ENCODE peak calls at places on chromosomes 12 and 14, in five cellular contexts. P, O, Y, D and B are unnamed samples.

GRCh38 chr14:88005978-88006851 is 1.3 kb downstream of the GPR65 start:
- DNase-seq in P (no peak), O (no peak), Y (no peak), D (no peak), B (no peak)

GRCh38 chr12:66678640-66679268 is at the start of gene GRIP1:
- DNase-seq in P (no peak), O (no peak), Y (no peak), D (no peak), B (no peak)

GRCh38 chr14:68757618-68758081 is 35.2 kb downstream of the ZFP36L1 start:
- DNase-seq in P (no peak), O (peak; percentile 55), Y (no peak), D (no peak), B (no peak)

GRCh38 chr14:95260537-95261440 is 58.9 kb downstream of the CLMN start:
- DNase-seq in P (no peak), O (no peak), Y (no peak), D (no peak), B (no peak)

GRCh38 chr12:55126106-55126505 is at the start of gene OR9K2:
- DNase-seq in P (no peak), O (no peak), Y (no peak), D (no peak), B (no peak)

GRCh38 chr14:32382704-32383103 is 53.6 kb downstream of the AKAP6 start:
- DNase-seq in P (no peak), O (no peak), Y (peak; percentile 61), D (peak; percentile 44), B (no peak)

GRCh38 chr14:89485264-89485663 is 68.2 kb upstream of the FOXN3 start:
- DNase-seq in P (no peak), O (no peak), Y (no peak), D (no peak), B (no peak)

GRCh38 chr12:68623984-68624383 is 13.3 kb downstream of the RAP1B start:
- DNase-seq in P (no peak), O (no peak), Y (no peak), D (peak; percentile 41), B (no peak)

GRCh38 chr12:108560321-108560721 is 652 bp downstream of the SART3 start:
- DNase-seq in P (no peak), O (no peak), Y (no peak), D (peak; percentile 76), B (no peak)

GRCh38 chr14:76768671-76769500 is 7.6 kb downstream of the VASH1 start:
- DNase-seq in P (no peak), O (no peak), Y (no peak), D (no peak), B (no peak)

GRCh38 chr12:104204690-104205480 is 10.7 kb upstream of the TXNRD1 start:
- DNase-seq in P (no peak), O (no peak), Y (no peak), D (no peak), B (no peak)

GRCh38 chr12:28857327-28857726 is 291.8 kb upstream of the FAR2 start:
- DNase-seq in P (no peak), O (no peak), Y (no peak), D (no peak), B (no peak)

GRCh38 chr12:116123511-116124258 is 153.8 kb downstream of the MED13L start:
- DNase-seq in P (peak; percentile 20), O (no peak), Y (no peak), D (peak; percentile 39), B (no peak)

DNA sequence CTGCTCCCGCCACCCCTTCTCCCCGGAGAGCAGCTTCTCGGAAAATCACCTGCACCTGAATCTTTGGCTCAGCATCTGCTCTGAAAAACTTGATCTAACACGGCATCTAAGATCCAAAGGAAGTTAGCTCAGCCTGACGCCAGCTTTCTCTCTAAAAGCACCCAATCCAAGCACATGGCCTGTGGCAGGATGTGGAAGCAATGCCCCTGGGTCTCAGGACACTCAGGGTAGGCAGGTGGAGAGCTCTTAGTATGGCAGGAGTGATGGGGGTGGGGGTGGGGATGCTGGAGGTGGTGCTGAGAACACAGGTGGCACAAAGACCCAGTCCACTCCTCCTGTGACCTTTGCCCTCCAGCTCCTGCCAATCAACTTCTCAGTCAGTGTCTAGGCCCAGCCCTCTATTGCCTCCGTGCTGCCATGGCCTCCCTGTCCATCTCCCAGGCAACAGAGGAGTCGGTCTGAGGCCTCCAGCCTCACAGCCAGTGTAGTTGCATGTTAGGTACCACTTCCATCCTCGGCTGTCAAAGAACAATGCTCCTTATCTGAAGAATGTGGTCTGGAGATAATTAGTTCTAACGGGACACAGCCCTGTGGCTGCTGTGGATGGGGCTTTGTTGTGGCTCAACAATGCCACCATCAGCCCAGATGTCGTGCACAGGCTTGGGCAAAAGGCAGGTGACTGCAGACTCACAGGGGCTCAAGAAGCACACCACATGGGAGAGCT is 180.0 kb upstream of the C14orf180 start:
- DNase-seq in P (no peak), O (no peak), Y (no peak), D (no peak), B (no peak)
- TF ChIP-seq CTCF in P (no peak), O (no peak), Y (no peak), D (no peak), B (no peak)

DNA sequence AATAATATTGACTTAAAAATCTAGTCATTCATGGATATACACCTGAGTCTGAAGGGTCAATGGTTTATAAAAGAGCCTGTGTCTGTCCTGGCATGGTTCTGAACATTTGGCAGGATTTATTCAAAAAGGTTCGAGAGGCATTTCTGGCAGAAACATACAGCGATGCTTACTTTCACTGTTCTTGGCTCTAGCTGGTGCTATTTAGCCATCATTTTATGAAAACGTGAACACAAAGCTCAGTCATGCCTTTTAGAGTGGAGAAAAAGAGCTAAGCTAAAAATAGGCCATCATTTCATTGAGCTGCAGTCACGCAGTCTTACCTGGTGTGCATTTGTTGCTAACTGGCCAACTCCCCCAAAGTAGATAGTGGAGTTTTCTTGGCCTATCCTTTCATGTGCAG is 1209.5 kb downstream of the SLC16A7 start:
- DNase-seq in P (no peak), O (no peak), Y (no peak), D (no peak), B (no peak)
- TF ChIP-seq CTCF in P (no peak), O (no peak), Y (no peak), D (no peak), B (no peak)

GRCh38 chr12:92827836-92828431 is 101.2 kb downstream of the EEA1 start:
- DNase-seq in P (peak; percentile 18), O (no peak), Y (peak; percentile 41), D (peak; percentile 57), B (no peak)
- TF ChIP-seq CTCF in P (peak; percentile 59), O (peak; percentile 29), Y (peak; percentile 71), D (peak; percentile 84), B (no peak)

GRCh38 chr14:72665259-72665658 is 228.6 kb downstream of the DPF3 start:
- DNase-seq in P (no peak), O (no peak), Y (peak; percentile 36), D (peak; percentile 99), B (no peak)

GRCh38 chr14:72663076-72663487 is 230.8 kb downstream of the DPF3 start:
- DNase-seq in P (no peak), O (no peak), Y (no peak), D (no peak), B (no peak)

GRCh38 chr14:72666610-72667009 is 227.3 kb downstream of the DPF3 start:
- DNase-seq in P (no peak), O (no peak), Y (no peak), D (peak; percentile 78), B (no peak)

GRCh38 chr14:72663956-72664650 is 229.8 kb downstream of the DPF3 start:
- DNase-seq in P (no peak), O (no peak), Y (no peak), D (peak; percentile 50), B (no peak)

GRCh38 chr14:72664651-72665050 is 229.2 kb downstream of the DPF3 start:
- DNase-seq in P (no peak), O (no peak), Y (no peak), D (no peak), B (no peak)
- TF ChIP-seq CTCF in P (no peak), O (no peak), Y (no peak), D (no peak), B (no peak)

GRCh38 chr12:27192118-27192802 is 51.8 kb upstream of the STK38L start:
- DNase-seq in P (no peak), O (no peak), Y (no peak), D (no peak), B (no peak)
- TF ChIP-seq CTCF in P (no peak), O (no peak), Y (no peak), D (no peak), B (no peak)

GRCh38 chr12:113359939-113360748 is 1.8 kb downstream of the PLBD2 start:
- DNase-seq in P (no peak), O (no peak), Y (no peak), D (peak; percentile 3), B (no peak)
- TF ChIP-seq CTCF in P (no peak), O (no peak), Y (no peak), D (peak; percentile 24), B (no peak)

GRCh38 chr14:55191101-55191880 is at the start of gene DLGAP5:
- DNase-seq in P (peak; percentile 87), O (peak; percentile 95), Y (peak; percentile 91), D (peak; percentile 95), B (peak; percentile 77)
- TF ChIP-seq CTCF in P (no peak), O (no peak), Y (no peak), D (no peak), B (no peak)

GRCh38 chr12:93563807-93564538 is 8.5 kb upstream of the SOCS2 start:
- DNase-seq in P (no peak), O (no peak), Y (peak; percentile 66), D (peak; percentile 29), B (no peak)
- TF ChIP-seq CTCF in P (no peak), O (no peak), Y (no peak), D (peak; percentile 28), B (no peak)

DNA sequence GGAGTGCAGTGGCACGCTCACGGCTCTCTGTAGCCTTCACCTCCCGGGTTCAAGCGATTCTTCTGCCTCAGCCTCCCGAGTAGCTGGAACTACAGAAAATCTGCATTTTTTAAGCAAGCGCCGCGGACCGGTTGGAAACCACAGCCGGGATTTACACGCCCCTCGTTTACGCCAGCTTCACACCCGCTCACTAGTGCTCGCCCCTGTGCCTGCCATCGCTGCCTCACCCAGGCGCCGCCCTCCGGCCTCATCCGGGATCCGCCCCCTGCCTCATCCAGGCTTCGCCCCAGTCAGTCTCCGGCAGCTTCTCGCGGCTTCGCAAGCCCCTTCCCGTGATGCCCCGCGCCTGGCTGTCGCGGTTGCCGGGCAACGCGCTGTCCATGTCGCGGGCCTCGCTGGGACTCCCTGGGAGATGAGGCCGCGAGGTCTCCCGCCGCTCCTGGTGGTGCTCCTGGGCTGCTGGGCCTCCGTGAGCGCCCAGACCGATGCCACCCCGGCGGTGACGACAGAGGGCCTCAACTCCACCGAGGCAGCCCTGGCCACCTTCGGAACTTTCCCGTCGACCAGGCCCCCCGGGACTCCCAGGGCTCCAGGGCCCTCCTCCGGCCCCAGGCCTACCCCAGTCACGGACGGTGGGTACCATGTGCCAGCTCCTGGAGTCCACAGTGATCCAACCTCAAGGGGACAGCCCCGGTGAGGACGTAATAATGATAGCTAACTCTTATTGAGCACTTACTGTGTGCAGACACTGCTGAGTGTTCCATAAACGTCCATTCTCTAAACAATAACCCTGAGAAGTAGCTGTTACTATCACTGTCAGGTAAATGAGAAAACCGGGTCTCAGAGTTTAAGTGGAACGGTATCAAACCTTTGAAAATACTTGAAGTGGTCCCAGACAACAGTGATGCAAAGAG is at the start of gene TCTN1:
- DNase-seq in P (peak; percentile 98), O (peak; percentile 97), Y (peak; percentile 99), D (peak; percentile 89), B (peak; percentile 91)
- TF ChIP-seq CTCF in P (no peak), O (no peak), Y (no peak), D (no peak), B (no peak)